ENCODE peak calls at places on chromosomes 2 and 18, in five cellular contexts. One of them, this sample, is unnamed.

GRCh38 chr2:174939046-174939445 is 66.1 kb downstream of the CHN1 start:
- DNase-seq in body of pancreas: no peak
- DNase-seq in transverse colon: no peak
- DNase-seq in astrocyte of the spinal cord: peak
- DNase-seq in BJ: no peak
- DNase-seq in this sample: peak

GRCh38 chr2:158099716-158100115 is 2.0 kb upstream of the UPP2 start:
- DNase-seq in body of pancreas: no peak
- DNase-seq in transverse colon: no peak
- DNase-seq in astrocyte of the spinal cord: peak
- DNase-seq in BJ: no peak
- DNase-seq in this sample: no peak

GRCh38 chr2:218927411-218927810 is 32.1 kb upstream of the CDK5R2 start:
- DNase-seq in body of pancreas: no peak
- DNase-seq in transverse colon: no peak
- DNase-seq in astrocyte of the spinal cord: no peak
- DNase-seq in BJ: no peak
- DNase-seq in this sample: no peak

GRCh38 chr2:84905181-84906107 is at the start of gene TMSB10:
- DNase-seq in body of pancreas: peak
- DNase-seq in transverse colon: peak
- DNase-seq in astrocyte of the spinal cord: peak
- DNase-seq in BJ: no peak
- DNase-seq in this sample: peak

GRCh38 chr2:218962859-218963492 is 3.5 kb downstream of the CDK5R2 start:
- DNase-seq in body of pancreas: peak
- DNase-seq in transverse colon: peak
- DNase-seq in astrocyte of the spinal cord: peak
- DNase-seq in BJ: no peak
- DNase-seq in this sample: no peak

GRCh38 chr2:64482765-64483504 is 29.0 kb downstream of the LGALSL start:
- DNase-seq in body of pancreas: peak
- DNase-seq in transverse colon: peak
- DNase-seq in astrocyte of the spinal cord: peak
- DNase-seq in BJ: no peak
- DNase-seq in this sample: no peak

GRCh38 chr2:52776571-52776970 is 991.0 kb upstream of the CHAC2 start:
- DNase-seq in body of pancreas: no peak
- DNase-seq in transverse colon: no peak
- DNase-seq in astrocyte of the spinal cord: no peak
- DNase-seq in BJ: no peak
- DNase-seq in this sample: no peak

GRCh38 chr18:68564961-68565360 is 149.9 kb downstream of the TMX3 start:
- DNase-seq in body of pancreas: no peak
- DNase-seq in transverse colon: no peak
- DNase-seq in astrocyte of the spinal cord: peak
- DNase-seq in BJ: no peak
- DNase-seq in this sample: peak

GRCh38 chr18:3251249-3251962 is 3.8 kb downstream of the MYL12A start:
- DNase-seq in body of pancreas: no peak
- DNase-seq in transverse colon: no peak
- DNase-seq in astrocyte of the spinal cord: no peak
- DNase-seq in BJ: no peak
- DNase-seq in this sample: no peak

GRCh38 chr2:122660786-122661634 is 905.6 kb downstream of the TSN start:
- DNase-seq in body of pancreas: no peak
- DNase-seq in transverse colon: no peak
- DNase-seq in astrocyte of the spinal cord: no peak
- DNase-seq in BJ: no peak
- DNase-seq in this sample: no peak

GRCh38 chr2:205892141-205893064 is 193.6 kb downstream of the INO80D start:
- DNase-seq in body of pancreas: peak
- DNase-seq in transverse colon: peak
- DNase-seq in astrocyte of the spinal cord: peak
- DNase-seq in BJ: no peak
- DNase-seq in this sample: no peak

GRCh38 chr18:27605107-27605834 is 420.2 kb upstream of the CHST9 start:
- DNase-seq in body of pancreas: peak
- DNase-seq in transverse colon: peak
- DNase-seq in astrocyte of the spinal cord: peak
- DNase-seq in BJ: peak
- DNase-seq in this sample: peak

GRCh38 chr2:135585586-135585985 is 54.3 kb downstream of the R3HDM1 start:
- DNase-seq in body of pancreas: no peak
- DNase-seq in transverse colon: no peak
- DNase-seq in astrocyte of the spinal cord: no peak
- DNase-seq in BJ: no peak
- DNase-seq in this sample: no peak

GRCh38 chr2:3170792-3171455 is 206.7 kb downstream of the EIPR1 start:
- DNase-seq in body of pancreas: no peak
- DNase-seq in transverse colon: no peak
- DNase-seq in astrocyte of the spinal cord: no peak
- DNase-seq in BJ: no peak
- DNase-seq in this sample: no peak

GRCh38 chr2:200302940-200303727 is 3.4 kb upstream of the SPATS2L start:
- DNase-seq in body of pancreas: no peak
- DNase-seq in transverse colon: no peak
- DNase-seq in astrocyte of the spinal cord: peak
- DNase-seq in BJ: no peak
- DNase-seq in this sample: peak

GRCh38 chr2:218024336-218024735 is 21.5 kb upstream of the TNS1 start:
- DNase-seq in body of pancreas: peak
- DNase-seq in transverse colon: peak
- DNase-seq in astrocyte of the spinal cord: no peak
- DNase-seq in BJ: no peak
- DNase-seq in this sample: no peak

GRCh38 chr2:173881466-173881865 is 83.7 kb downstream of the SP3 start:
- DNase-seq in body of pancreas: no peak
- DNase-seq in transverse colon: peak
- DNase-seq in astrocyte of the spinal cord: no peak
- DNase-seq in BJ: no peak
- DNase-seq in this sample: peak

GRCh38 chr2:197248623-197249022 is 62.0 kb downstream of the ANKRD44 start:
- DNase-seq in body of pancreas: no peak
- DNase-seq in transverse colon: peak
- DNase-seq in astrocyte of the spinal cord: peak
- DNase-seq in BJ: no peak
- DNase-seq in this sample: no peak

GRCh38 chr18:58345064-58345463 is 283.8 kb downstream of the ALPK2 start:
- DNase-seq in body of pancreas: no peak
- DNase-seq in transverse colon: no peak
- DNase-seq in astrocyte of the spinal cord: no peak
- DNase-seq in BJ: no peak
- DNase-seq in this sample: no peak

GRCh38 chr2:113246606-113247005 is 32.1 kb downstream of the PAX8 start:
- DNase-seq in body of pancreas: no peak
- DNase-seq in transverse colon: no peak
- DNase-seq in astrocyte of the spinal cord: no peak
- DNase-seq in BJ: no peak
- DNase-seq in this sample: no peak

GRCh38 chr18:63888473-63889190 is 1.1 kb downstream of the SERPINB2 start:
- DNase-seq in body of pancreas: no peak
- DNase-seq in transverse colon: no peak
- DNase-seq in astrocyte of the spinal cord: no peak
- DNase-seq in BJ: no peak
- DNase-seq in this sample: no peak

GRCh38 chr2:196066794-196067382 is 1.7 kb downstream of the DNAH7 start:
- DNase-seq in body of pancreas: no peak
- DNase-seq in transverse colon: no peak
- DNase-seq in astrocyte of the spinal cord: peak
- DNase-seq in BJ: no peak
- DNase-seq in this sample: no peak

GRCh38 chr2:23789012-23789411 is 137.9 kb downstream of the ATAD2B start:
- DNase-seq in body of pancreas: no peak
- DNase-seq in transverse colon: no peak
- DNase-seq in astrocyte of the spinal cord: no peak
- DNase-seq in BJ: no peak
- DNase-seq in this sample: no peak

GRCh38 chr2:46448111-46448510 is 31.3 kb upstream of the TMEM247 start:
- DNase-seq in body of pancreas: no peak
- DNase-seq in transverse colon: no peak
- DNase-seq in astrocyte of the spinal cord: no peak
- DNase-seq in BJ: no peak
- DNase-seq in this sample: no peak

GRCh38 chr18:11607897-11608296 is 1.5 kb upstream of the SLC35G4 start:
- DNase-seq in body of pancreas: no peak
- DNase-seq in transverse colon: no peak
- DNase-seq in astrocyte of the spinal cord: no peak
- DNase-seq in BJ: no peak
- DNase-seq in this sample: no peak

GRCh38 chr2:246489-247145 is 17.2 kb downstream of the SH3YL1 start:
- DNase-seq in body of pancreas: peak
- DNase-seq in transverse colon: no peak
- DNase-seq in astrocyte of the spinal cord: peak
- DNase-seq in BJ: peak
- DNase-seq in this sample: peak

GRCh38 chr2:125167820-125168219 is 1142.7 kb downstream of the CNTNAP5 start:
- DNase-seq in body of pancreas: no peak
- DNase-seq in transverse colon: no peak
- DNase-seq in astrocyte of the spinal cord: peak
- DNase-seq in BJ: peak
- DNase-seq in this sample: peak

GRCh38 chr18:46571756-46572155 is 85.3 kb downstream of the LOXHD1 start:
- DNase-seq in body of pancreas: no peak
- DNase-seq in transverse colon: no peak
- DNase-seq in astrocyte of the spinal cord: no peak
- DNase-seq in BJ: no peak
- DNase-seq in this sample: no peak

GRCh38 chr18:59909289-59910036 is 9.7 kb downstream of the PMAIP1 start:
- DNase-seq in body of pancreas: no peak
- DNase-seq in transverse colon: no peak
- DNase-seq in astrocyte of the spinal cord: peak
- DNase-seq in BJ: no peak
- DNase-seq in this sample: no peak

DNA sequence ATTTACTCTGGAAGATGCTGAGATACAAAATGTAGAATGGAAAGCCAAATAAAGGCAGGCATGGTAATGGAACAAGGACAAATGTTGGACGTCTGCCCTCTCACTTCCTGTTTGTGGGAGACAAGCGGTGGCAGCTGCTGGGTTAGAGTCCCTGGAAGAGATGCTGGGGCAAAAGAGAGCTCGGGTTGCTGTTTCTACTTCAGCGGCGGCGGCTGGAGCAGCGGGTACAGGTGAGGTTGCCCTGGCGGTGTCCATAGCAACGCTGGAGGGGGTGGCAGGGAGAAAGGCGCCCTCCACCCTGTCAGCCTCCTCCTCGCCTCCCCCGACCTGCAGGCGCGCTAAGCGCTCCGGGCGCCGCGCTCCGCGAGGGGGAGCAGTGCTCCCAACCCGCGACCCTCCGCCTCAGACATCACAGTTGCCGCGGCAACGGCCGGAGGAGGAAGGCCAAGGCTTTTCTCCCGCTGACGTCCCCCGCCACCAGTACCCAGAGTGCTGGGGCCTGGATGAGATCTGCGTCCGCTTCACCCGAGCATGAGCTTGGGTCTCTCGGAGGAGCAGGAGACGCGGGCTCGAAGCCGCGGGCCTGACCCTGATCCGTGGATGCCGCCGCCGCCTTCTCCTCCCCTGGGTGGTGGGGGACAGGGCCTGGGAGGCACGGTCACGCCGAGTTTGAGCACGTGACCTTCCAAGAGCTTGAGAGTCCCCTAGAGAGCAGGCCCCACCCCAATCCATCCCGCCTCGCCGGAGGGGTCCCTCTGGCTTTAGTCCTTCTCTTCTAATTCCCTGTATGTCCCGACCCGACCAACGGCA is 65.6 kb downstream of the NOL4 start:
- DNase-seq in body of pancreas: peak
- DNase-seq in transverse colon: no peak
- DNase-seq in astrocyte of the spinal cord: peak
- DNase-seq in BJ: no peak
- DNase-seq in this sample: no peak
- H3K4me3 ChIP-seq in body of pancreas: no peak
- H3K4me3 ChIP-seq in transverse colon: no peak
- H3K4me3 ChIP-seq in astrocyte of the spinal cord: peak
- H3K4me3 ChIP-seq in BJ: no peak
- H3K4me3 ChIP-seq in this sample: peak

GRCh38 chr2:39232141-39232540 is 11.6 kb downstream of the CDKL4 start:
- DNase-seq in body of pancreas: no peak
- DNase-seq in transverse colon: no peak
- DNase-seq in astrocyte of the spinal cord: no peak
- DNase-seq in BJ: peak
- DNase-seq in this sample: no peak

GRCh38 chr2:39223909-39224308 is 19.9 kb downstream of the CDKL4 start:
- DNase-seq in body of pancreas: no peak
- DNase-seq in transverse colon: no peak
- DNase-seq in astrocyte of the spinal cord: no peak
- DNase-seq in BJ: no peak
- DNase-seq in this sample: no peak

GRCh38 chr2:39225564-39225963 is 18.2 kb downstream of the CDKL4 start:
- DNase-seq in body of pancreas: no peak
- DNase-seq in transverse colon: no peak
- DNase-seq in astrocyte of the spinal cord: no peak
- DNase-seq in BJ: no peak
- DNase-seq in this sample: no peak

GRCh38 chr2:39228413-39229209 is 15.2 kb downstream of the CDKL4 start:
- DNase-seq in body of pancreas: no peak
- DNase-seq in transverse colon: no peak
- DNase-seq in astrocyte of the spinal cord: no peak
- DNase-seq in BJ: no peak
- DNase-seq in this sample: no peak

GRCh38 chr2:39227628-39228412 is 15.9 kb downstream of the CDKL4 start:
- DNase-seq in body of pancreas: peak
- DNase-seq in transverse colon: peak
- DNase-seq in astrocyte of the spinal cord: peak
- DNase-seq in BJ: no peak
- DNase-seq in this sample: peak
- H3K4me3 ChIP-seq in body of pancreas: no peak
- H3K4me3 ChIP-seq in transverse colon: no peak
- H3K4me3 ChIP-seq in astrocyte of the spinal cord: peak
- H3K4me3 ChIP-seq in BJ: no peak
- H3K4me3 ChIP-seq in this sample: no peak

DNA sequence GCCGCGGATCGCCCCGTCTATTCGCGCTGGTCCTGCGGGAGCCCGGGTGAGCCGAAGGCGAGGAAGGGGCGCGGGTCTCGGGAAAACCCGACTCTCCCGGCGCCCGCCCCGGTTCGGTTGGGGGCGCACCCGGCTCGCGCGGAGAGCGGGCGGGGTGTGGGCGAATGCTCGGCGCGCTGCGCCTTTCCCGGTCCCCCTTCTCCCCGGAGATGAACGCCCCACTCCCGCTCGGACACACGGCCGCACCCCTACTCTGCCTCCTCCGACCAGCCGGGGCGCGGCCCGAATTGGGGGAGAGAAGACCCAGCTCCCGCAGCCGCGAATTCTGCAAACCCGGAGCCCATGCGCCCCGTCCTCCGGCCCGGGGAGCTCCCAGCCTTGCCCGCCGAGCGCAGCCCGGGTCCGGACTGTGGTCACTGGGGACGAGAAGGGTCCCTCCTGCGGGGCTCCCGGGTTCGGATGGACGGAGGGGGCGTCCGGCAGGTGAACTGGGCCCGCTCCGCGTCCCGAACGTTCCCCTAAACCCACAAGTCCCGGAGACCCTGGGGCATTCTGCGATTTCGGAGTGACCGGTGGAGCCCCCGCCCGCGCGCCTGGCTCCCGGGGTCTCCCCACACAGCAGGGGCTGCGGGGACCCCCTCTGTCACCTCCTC is 734 bp downstream of the KCNG2 start:
- DNase-seq in body of pancreas: no peak
- DNase-seq in transverse colon: no peak
- DNase-seq in astrocyte of the spinal cord: no peak
- DNase-seq in BJ: no peak
- DNase-seq in this sample: no peak
- H3K4me3 ChIP-seq in body of pancreas: no peak
- H3K4me3 ChIP-seq in transverse colon: no peak
- H3K4me3 ChIP-seq in astrocyte of the spinal cord: no peak
- H3K4me3 ChIP-seq in BJ: peak
- H3K4me3 ChIP-seq in this sample: peak

GRCh38 chr2:37688771-37689468 is 17.5 kb upstream of the CDC42EP3 start:
- DNase-seq in body of pancreas: no peak
- DNase-seq in transverse colon: no peak
- DNase-seq in astrocyte of the spinal cord: peak
- DNase-seq in BJ: no peak
- DNase-seq in this sample: peak
- H3K4me3 ChIP-seq in body of pancreas: no peak
- H3K4me3 ChIP-seq in transverse colon: no peak
- H3K4me3 ChIP-seq in astrocyte of the spinal cord: no peak
- H3K4me3 ChIP-seq in BJ: no peak
- H3K4me3 ChIP-seq in this sample: no peak

This sample was measured in skeletal muscle cell.